ENCODE peak calls at places on chromosomes 4 and X, in ten cellular contexts. E is T-helper 1 cell, N is AG08395, D is GM12892, Y is COR-L47, Q is HFFc6, I is ovary, J is tibial nerve, R is substantia nigra, A is tibial artery. S is an unnamed sample.
A peak's percentile ranks its signal among the peaks of the same experiment; 100 is the strongest.

GRCh38 chrX:18931972-18932371 is 51.9 kb downstream of the PHKA2 start:
- DNase-seq in E (no peak), N (peak; percentile 10), D (no peak), Y (no peak), Q (no peak), I (no peak), J (no peak), R (peak; percentile 18), A (no peak), S (peak; percentile 51)

GRCh38 chr4:100240008-100240407 is 49.7 kb upstream of the DDIT4L start:
- DNase-seq in E (no peak), N (no peak), D (no peak), Y (no peak), Q (no peak), I (no peak), J (peak; percentile 10), R (no peak), A (no peak), S (no peak)

GRCh38 chr4:7546809-7547367 is 112.2 kb upstream of the PSAPL1 start:
- DNase-seq in E (no peak), N (peak; percentile 77), D (no peak), Y (no peak), Q (peak; percentile 53), I (no peak), J (no peak), R (no peak), A (no peak), S (no peak)

GRCh38 chr4:117085185-117085701 is at the start of gene TRAM1L1:
- DNase-seq in E (no peak), N (peak; percentile 89), D (no peak), Y (peak; percentile 82), Q (no peak), I (peak; percentile 67), J (no peak), R (peak; percentile 77), A (peak; percentile 18), S (peak; percentile 94)

GRCh38 chr4:52106701-52107100 is 55.6 kb downstream of the SPATA18 start:
- DNase-seq in E (no peak), N (peak; percentile 35), D (no peak), Y (no peak), Q (no peak), I (no peak), J (no peak), R (no peak), A (peak; percentile 24), S (no peak)

GRCh38 chr4:3880595-3881120 is 114.5 kb downstream of the ADRA2C start:
- DNase-seq in E (peak; percentile 45), N (peak; percentile 67), D (peak; percentile 66), Y (peak; percentile 69), Q (peak; percentile 32), I (peak; percentile 58), J (peak; percentile 24), R (peak; percentile 26), A (peak; percentile 47), S (peak; percentile 97)

GRCh38 chrX:122777766-122778165 is 406.3 kb upstream of the GRIA3 start:
- DNase-seq in E (no peak), N (no peak), D (no peak), Y (no peak), Q (no peak), I (no peak), J (no peak), R (no peak), A (no peak), S (no peak)

GRCh38 chr4:5050520-5050955 is 742 bp upstream of the STK32B start:
- DNase-seq in E (no peak), N (peak; percentile 91), D (peak; percentile 38), Y (peak; percentile 38), Q (peak; percentile 60), I (peak; percentile 65), J (peak; percentile 53), R (peak; percentile 74), A (peak; percentile 68), S (peak; percentile 91)

GRCh38 chr4:54446556-54446955 is 211.2 kb upstream of the KIT start:
- DNase-seq in E (no peak), N (no peak), D (no peak), Y (no peak), Q (no peak), I (no peak), J (no peak), R (no peak), A (no peak), S (no peak)

GRCh38 chrX:65926095-65927019 is 113.5 kb downstream of the VSIG4 start:
- DNase-seq in E (peak; percentile 9), N (no peak), D (no peak), Y (no peak), Q (no peak), I (no peak), J (no peak), R (no peak), A (no peak), S (no peak)

GRCh38 chr4:151012836-151013235 is 2.2 kb downstream of the LRBA start:
- DNase-seq in E (no peak), N (no peak), D (no peak), Y (no peak), Q (no peak), I (no peak), J (no peak), R (no peak), A (no peak), S (peak; percentile 71)

GRCh38 chrX:56232221-56233082 is at the start of gene KLF8:
- DNase-seq in E (peak; percentile 22), N (peak; percentile 29), D (peak; percentile 35), Y (no peak), Q (no peak), I (peak; percentile 54), J (peak; percentile 34), R (no peak), A (peak; percentile 55), S (peak; percentile 86)